ENCODE peak calls at places on chromosomes 12 and 14, in six cellular contexts. One of them, this sample, is unnamed.

GRCh38 chr12:92927436-92928116 is 1.5 kb downstream of the EEA1 start:
- DNase-seq in dorsolateral prefrontal cortex: no peak
- DNase-seq in keratinocyte: no peak
- DNase-seq in IMR-90: peak
- DNase-seq in cardiac muscle cell: peak
- DNase-seq in colonic mucosa: no peak
- DNase-seq in this sample: no peak

GRCh38 chr14:18656627-18657026 is 55.7 kb downstream of the OR11H12 start:
- DNase-seq in dorsolateral prefrontal cortex: no peak
- DNase-seq in keratinocyte: no peak
- DNase-seq in IMR-90: no peak
- DNase-seq in colonic mucosa: no peak
- DNase-seq in cardiac muscle cell: no peak
- DNase-seq in this sample: no peak

GRCh38 chr12:3342051-3342450 is 149.0 kb upstream of the PRMT8 start:
- DNase-seq in IMR-90: peak
- DNase-seq in dorsolateral prefrontal cortex: peak
- DNase-seq in cardiac muscle cell: peak
- DNase-seq in keratinocyte: no peak
- DNase-seq in colonic mucosa: peak
- DNase-seq in this sample: no peak

GRCh38 chr12:130457215-130457614 is 119.5 kb downstream of the PIWIL1 start:
- DNase-seq in keratinocyte: no peak
- DNase-seq in cardiac muscle cell: no peak
- DNase-seq in dorsolateral prefrontal cortex: no peak
- DNase-seq in colonic mucosa: no peak
- DNase-seq in IMR-90: no peak
- DNase-seq in this sample: no peak

GRCh38 chr14:85358136-85358785 is 171.7 kb upstream of the FLRT2 start:
- DNase-seq in IMR-90: no peak
- DNase-seq in colonic mucosa: no peak
- DNase-seq in cardiac muscle cell: no peak
- DNase-seq in dorsolateral prefrontal cortex: no peak
- DNase-seq in keratinocyte: no peak
- DNase-seq in this sample: no peak

GRCh38 chr14:93059917-93060545 is 55.7 kb downstream of the ITPK1 start:
- DNase-seq in keratinocyte: no peak
- DNase-seq in cardiac muscle cell: no peak
- DNase-seq in dorsolateral prefrontal cortex: no peak
- DNase-seq in IMR-90: no peak
- DNase-seq in colonic mucosa: no peak
- DNase-seq in this sample: peak

GRCh38 chr12:65655074-65655493 is 169.2 kb upstream of the HMGA2 start:
- DNase-seq in colonic mucosa: no peak
- DNase-seq in keratinocyte: no peak
- DNase-seq in cardiac muscle cell: peak
- DNase-seq in IMR-90: peak
- DNase-seq in dorsolateral prefrontal cortex: no peak
- DNase-seq in this sample: no peak

GRCh38 chr12:123743002-123743401 is 19.1 kb upstream of the DNAH10 start:
- DNase-seq in IMR-90: no peak
- DNase-seq in colonic mucosa: no peak
- DNase-seq in cardiac muscle cell: no peak
- DNase-seq in dorsolateral prefrontal cortex: no peak
- DNase-seq in keratinocyte: no peak
- DNase-seq in this sample: no peak

GRCh38 chr14:73634333-73634833 is 10.4 kb upstream of the DNAL1 start:
- DNase-seq in colonic mucosa: peak
- DNase-seq in cardiac muscle cell: peak
- DNase-seq in keratinocyte: no peak
- DNase-seq in dorsolateral prefrontal cortex: peak
- DNase-seq in IMR-90: no peak
- DNase-seq in this sample: peak

GRCh38 chr12:21818627-21819026 is 44.1 kb upstream of the KCNJ8 start:
- DNase-seq in dorsolateral prefrontal cortex: no peak
- DNase-seq in cardiac muscle cell: peak
- DNase-seq in IMR-90: peak
- DNase-seq in keratinocyte: no peak
- DNase-seq in colonic mucosa: no peak
- DNase-seq in this sample: no peak

GRCh38 chr12:55842681-55843429 is at the start of gene MMP19:
- DNase-seq in cardiac muscle cell: peak
- DNase-seq in IMR-90: peak
- DNase-seq in keratinocyte: no peak
- DNase-seq in colonic mucosa: no peak
- DNase-seq in dorsolateral prefrontal cortex: no peak
- DNase-seq in this sample: no peak

GRCh38 chr12:62907067-62907466 is 27.9 kb downstream of the PPM1H start:
- DNase-seq in keratinocyte: no peak
- DNase-seq in colonic mucosa: no peak
- DNase-seq in dorsolateral prefrontal cortex: no peak
- DNase-seq in cardiac muscle cell: no peak
- DNase-seq in IMR-90: no peak
- DNase-seq in this sample: no peak

GRCh38 chr14:37985826-37986470 is 221.8 kb upstream of the SSTR1 start:
- DNase-seq in cardiac muscle cell: peak
- DNase-seq in keratinocyte: peak
- DNase-seq in IMR-90: peak
- DNase-seq in dorsolateral prefrontal cortex: no peak
- DNase-seq in colonic mucosa: peak
- DNase-seq in this sample: no peak

GRCh38 chr12:3752096-3752709 is 706 bp downstream of the CRACR2A start:
- DNase-seq in keratinocyte: no peak
- DNase-seq in dorsolateral prefrontal cortex: no peak
- DNase-seq in cardiac muscle cell: peak
- DNase-seq in IMR-90: no peak
- DNase-seq in colonic mucosa: peak
- DNase-seq in this sample: peak

GRCh38 chr14:33987565-33988080 is 36.7 kb upstream of the EGLN3 start:
- DNase-seq in keratinocyte: no peak
- DNase-seq in dorsolateral prefrontal cortex: no peak
- DNase-seq in IMR-90: no peak
- DNase-seq in cardiac muscle cell: no peak
- DNase-seq in colonic mucosa: no peak
- DNase-seq in this sample: no peak

GRCh38 chr14:50260511-50260910 is 29.1 kb upstream of the SOS2 start:
- DNase-seq in colonic mucosa: no peak
- DNase-seq in dorsolateral prefrontal cortex: no peak
- DNase-seq in cardiac muscle cell: peak
- DNase-seq in keratinocyte: no peak
- DNase-seq in IMR-90: peak
- DNase-seq in this sample: no peak

GRCh38 chr14:59360923-59361794 is 104.0 kb downstream of the GPR135 start:
- DNase-seq in dorsolateral prefrontal cortex: peak
- DNase-seq in IMR-90: peak
- DNase-seq in cardiac muscle cell: peak
- DNase-seq in keratinocyte: peak
- DNase-seq in colonic mucosa: peak
- DNase-seq in this sample: peak

GRCh38 chr14:79511146-79511545 is 700.2 kb downstream of the DIO2 start:
- DNase-seq in dorsolateral prefrontal cortex: no peak
- DNase-seq in colonic mucosa: no peak
- DNase-seq in keratinocyte: no peak
- DNase-seq in cardiac muscle cell: no peak
- DNase-seq in IMR-90: peak
- DNase-seq in this sample: no peak

GRCh38 chr14:105213396-105213795 is 32.3 kb upstream of the NUDT14 start:
- DNase-seq in keratinocyte: no peak
- DNase-seq in dorsolateral prefrontal cortex: no peak
- DNase-seq in cardiac muscle cell: no peak
- DNase-seq in colonic mucosa: no peak
- DNase-seq in IMR-90: no peak
- DNase-seq in this sample: no peak

GRCh38 chr14:57960946-57961792 is 95.3 kb upstream of the SLC35F4 start:
- DNase-seq in cardiac muscle cell: no peak
- DNase-seq in IMR-90: no peak
- DNase-seq in keratinocyte: no peak
- DNase-seq in colonic mucosa: no peak
- DNase-seq in dorsolateral prefrontal cortex: no peak
- DNase-seq in this sample: no peak

GRCh38 chr12:45613306-45613705 is 116.2 kb upstream of the ARID2 start:
- DNase-seq in keratinocyte: no peak
- DNase-seq in cardiac muscle cell: no peak
- DNase-seq in dorsolateral prefrontal cortex: no peak
- DNase-seq in colonic mucosa: no peak
- DNase-seq in IMR-90: peak
- DNase-seq in this sample: no peak

GRCh38 chr12:42730286-42730685 is 140.7 kb upstream of the PRICKLE1 start:
- DNase-seq in dorsolateral prefrontal cortex: no peak
- DNase-seq in IMR-90: peak
- DNase-seq in cardiac muscle cell: peak
- DNase-seq in colonic mucosa: no peak
- DNase-seq in keratinocyte: no peak
- DNase-seq in this sample: no peak

GRCh38 chr12:62170241-62170640 is 90.0 kb upstream of the USP15 start:
- DNase-seq in colonic mucosa: no peak
- DNase-seq in cardiac muscle cell: no peak
- DNase-seq in keratinocyte: no peak
- DNase-seq in dorsolateral prefrontal cortex: no peak
- DNase-seq in IMR-90: no peak
- DNase-seq in this sample: no peak

GRCh38 chr12:530308-530707 is 70.6 kb downstream of the B4GALNT3 start:
- DNase-seq in colonic mucosa: no peak
- DNase-seq in dorsolateral prefrontal cortex: no peak
- DNase-seq in keratinocyte: no peak
- DNase-seq in IMR-90: no peak
- DNase-seq in cardiac muscle cell: no peak
- DNase-seq in this sample: peak

GRCh38 chr12:25387136-25388050 is 136.7 kb upstream of the KRAS start:
- DNase-seq in cardiac muscle cell: peak
- DNase-seq in keratinocyte: peak
- DNase-seq in colonic mucosa: peak
- DNase-seq in dorsolateral prefrontal cortex: peak
- DNase-seq in IMR-90: peak
- DNase-seq in this sample: peak

GRCh38 chr12:92759634-92760268 is 57.0 kb downstream of the PLEKHG7 start:
- DNase-seq in keratinocyte: peak
- DNase-seq in dorsolateral prefrontal cortex: no peak
- DNase-seq in IMR-90: peak
- DNase-seq in cardiac muscle cell: peak
- DNase-seq in colonic mucosa: no peak
- DNase-seq in this sample: no peak

GRCh38 chr12:124648710-124649384 is 81.4 kb upstream of the NCOR2 start:
- DNase-seq in keratinocyte: no peak
- DNase-seq in IMR-90: no peak
- DNase-seq in colonic mucosa: no peak
- DNase-seq in dorsolateral prefrontal cortex: no peak
- DNase-seq in cardiac muscle cell: no peak
- DNase-seq in this sample: no peak

GRCh38 chr14:64266206-64266605 is 28.0 kb downstream of the ESR2 start:
- DNase-seq in colonic mucosa: no peak
- DNase-seq in IMR-90: peak
- DNase-seq in dorsolateral prefrontal cortex: no peak
- DNase-seq in cardiac muscle cell: peak
- DNase-seq in keratinocyte: no peak
- DNase-seq in this sample: no peak

GRCh38 chr12:77845831-77846230 is 15.1 kb downstream of the NAV3 start:
- DNase-seq in keratinocyte: no peak
- DNase-seq in IMR-90: peak
- DNase-seq in cardiac muscle cell: peak
- DNase-seq in colonic mucosa: no peak
- DNase-seq in dorsolateral prefrontal cortex: no peak
- DNase-seq in this sample: no peak

GRCh38 chr14:105476937-105477658 is 2.5 kb downstream of the CRIP2 start:
- DNase-seq in keratinocyte: no peak
- DNase-seq in cardiac muscle cell: peak
- DNase-seq in IMR-90: no peak
- DNase-seq in dorsolateral prefrontal cortex: no peak
- DNase-seq in colonic mucosa: no peak
- DNase-seq in this sample: peak

GRCh38 chr14:96078687-96079016 is 39.5 kb downstream of the C14orf132 start:
- DNase-seq in IMR-90: no peak
- DNase-seq in dorsolateral prefrontal cortex: no peak
- DNase-seq in colonic mucosa: no peak
- DNase-seq in cardiac muscle cell: no peak
- DNase-seq in keratinocyte: no peak
- DNase-seq in this sample: no peak

GRCh38 chr12:106601548-106601947 is 18.7 kb downstream of the RFX4 start:
- DNase-seq in IMR-90: no peak
- DNase-seq in keratinocyte: no peak
- DNase-seq in colonic mucosa: no peak
- DNase-seq in dorsolateral prefrontal cortex: no peak
- DNase-seq in cardiac muscle cell: no peak
- DNase-seq in this sample: no peak
- TF ChIP-seq CTCF in IMR-90: no peak
- TF ChIP-seq CTCF in keratinocyte: no peak
- TF ChIP-seq CTCF in colonic mucosa: no peak
- TF ChIP-seq CTCF in dorsolateral prefrontal cortex: no peak
- TF ChIP-seq CTCF in cardiac muscle cell: no peak
- TF ChIP-seq CTCF in this sample: no peak

GRCh38 chr12:122057007-122057735 is 21.4 kb upstream of the MLXIP start:
- DNase-seq in keratinocyte: no peak
- DNase-seq in IMR-90: no peak
- DNase-seq in dorsolateral prefrontal cortex: no peak
- DNase-seq in colonic mucosa: no peak
- DNase-seq in cardiac muscle cell: no peak
- DNase-seq in this sample: no peak
- H3K27ac ChIP-seq in keratinocyte: no peak
- H3K27ac ChIP-seq in IMR-90: no peak
- H3K27ac ChIP-seq in dorsolateral prefrontal cortex: no peak
- H3K27ac ChIP-seq in colonic mucosa: no peak
- H3K27ac ChIP-seq in cardiac muscle cell: no peak
- H3K27ac ChIP-seq in this sample: no peak

DNA sequence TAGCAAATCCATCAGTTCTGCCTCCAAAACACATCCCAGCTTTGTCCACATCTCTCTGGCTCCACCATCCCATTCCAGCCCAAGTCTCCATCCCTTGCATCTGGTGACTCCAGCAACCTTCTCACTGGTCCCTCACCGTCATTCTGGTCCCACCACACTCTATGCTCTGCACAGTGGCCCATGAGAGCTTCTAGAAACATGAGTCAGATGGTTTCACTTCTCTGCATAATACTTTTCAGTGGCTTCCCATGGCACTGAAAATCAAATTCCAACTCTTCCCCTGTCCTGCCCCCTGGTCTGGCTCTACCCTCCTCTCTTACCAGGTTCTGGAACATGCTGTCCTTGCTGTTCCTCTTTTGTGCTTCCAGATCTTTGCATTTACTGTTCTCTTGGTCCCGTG is 17.2 kb upstream of the C12orf76 start:
- DNase-seq in dorsolateral prefrontal cortex: no peak
- DNase-seq in cardiac muscle cell: no peak
- DNase-seq in IMR-90: no peak
- DNase-seq in keratinocyte: no peak
- DNase-seq in colonic mucosa: no peak
- DNase-seq in this sample: no peak
- TF ChIP-seq CTCF in dorsolateral prefrontal cortex: no peak
- TF ChIP-seq CTCF in cardiac muscle cell: no peak
- TF ChIP-seq CTCF in IMR-90: no peak
- TF ChIP-seq CTCF in keratinocyte: no peak
- TF ChIP-seq CTCF in colonic mucosa: no peak
- TF ChIP-seq CTCF in this sample: no peak

DNA sequence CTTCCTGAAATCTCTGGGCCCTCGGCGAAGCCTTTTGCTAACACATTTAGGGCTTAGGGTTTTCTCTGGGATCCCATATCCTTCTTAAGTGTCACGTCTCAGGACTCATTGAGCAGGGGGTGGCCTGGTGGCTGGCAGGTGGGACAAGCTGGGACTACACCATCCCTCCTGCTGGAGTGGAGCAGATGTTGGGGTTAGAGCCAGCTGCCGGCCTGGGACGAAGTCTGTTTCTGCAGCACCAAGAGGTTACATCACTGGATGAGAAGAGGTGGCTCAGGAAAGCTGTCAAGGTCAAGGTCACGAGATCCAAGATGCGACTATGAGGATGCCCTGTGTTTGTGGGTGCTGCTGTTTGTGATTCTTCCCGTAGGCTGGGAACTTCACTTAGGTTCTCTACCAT is 16.3 kb downstream of the SMCO2 start:
- DNase-seq in IMR-90: no peak
- DNase-seq in colonic mucosa: no peak
- DNase-seq in dorsolateral prefrontal cortex: no peak
- DNase-seq in cardiac muscle cell: peak
- DNase-seq in keratinocyte: no peak
- DNase-seq in this sample: no peak
- H3K27ac ChIP-seq in IMR-90: no peak
- H3K27ac ChIP-seq in colonic mucosa: no peak
- H3K27ac ChIP-seq in dorsolateral prefrontal cortex: no peak
- H3K27ac ChIP-seq in cardiac muscle cell: no peak
- H3K27ac ChIP-seq in keratinocyte: no peak
- H3K27ac ChIP-seq in this sample: no peak